ENCODE peak calls at places on chromosomes 12 and 14, in seven cellular contexts. P is adipocyte; H is astrocyte; W is tibial artery; N is effector memory CD4-positive, alpha-beta T cell; A is OCI-LY7; R is cardiac muscle cell. T is an unnamed sample.

GRCh38 chr12:131755305-131756113 is 44.6 kb downstream of the SFSWAP start:
- DNase-seq in A (peak; percentile 56), N (no peak), H (no peak), W (no peak), R (peak; percentile 9), P (peak; percentile 14), T (peak; percentile 35)

GRCh38 chr14:65134651-65135579 is 32.6 kb upstream of the MAX start:
- DNase-seq in R (no peak), H (peak; percentile 59), A (no peak), P (no peak), N (no peak), W (no peak), T (no peak)

GRCh38 chr14:99627510-99628381 is 17.2 kb upstream of the HHIPL1 start:
- DNase-seq in P (no peak), A (no peak), N (no peak), W (no peak), R (no peak), H (no peak), T (no peak)

GRCh38 chr12:116735951-116736599 is 1.8 kb downstream of the SPRING1 start:
- DNase-seq in H (no peak), W (no peak), N (no peak), P (no peak), R (no peak), A (no peak), T (no peak)

GRCh38 chr12:64390275-64390851 is at the start of gene C12orf56:
- DNase-seq in R (peak; percentile 25), P (peak; percentile 32), W (no peak), N (no peak), A (no peak), H (peak; percentile 27), T (no peak)

GRCh38 chr12:54463034-54463433 is 10.4 kb downstream of the GTSF1 start:
- DNase-seq in W (peak; percentile 83), A (no peak), R (peak; percentile 93), H (peak; percentile 16), N (no peak), P (peak; percentile 96), T (no peak)

GRCh38 chr12:117832459-117833457 is 136.0 kb downstream of the KSR2 start:
- DNase-seq in A (no peak), P (peak; percentile 4), R (no peak), H (peak; percentile 54), N (no peak), W (no peak), T (no peak)

GRCh38 chr14:34051966-34052657 is 101.2 kb upstream of the EGLN3 start:
- DNase-seq in A (no peak), R (peak; percentile 82), H (peak; percentile 89), N (no peak), P (peak; percentile 13), W (peak; percentile 41), T (peak; percentile 42)

GRCh38 chr14:22555573-22556011 is 33.4 kb downstream of the DAD1 start:
- DNase-seq in N (peak; percentile 67), R (no peak), P (no peak), A (peak; percentile 58), W (no peak), H (peak; percentile 64), T (no peak)

GRCh38 chr14:74648643-74649042 is 36.6 kb upstream of the LTBP2 start:
- DNase-seq in H (no peak), N (no peak), A (no peak), R (no peak), P (no peak), W (no peak), T (no peak)

GRCh38 chr12:1448321-1448720 is 146.1 kb downstream of the FBXL14 start:
- DNase-seq in W (no peak), A (no peak), R (no peak), N (no peak), P (no peak), H (no peak), T (no peak)

GRCh38 chr14:74516451-74517155 is 23.0 kb downstream of the ISCA2 start:
- DNase-seq in R (no peak), H (no peak), A (no peak), W (no peak), N (no peak), P (peak; percentile 78), T (no peak)

GRCh38 chr12:108854453-108855283 is 2.7 kb downstream of the SSH1 start:
- DNase-seq in P (peak; percentile 95), R (peak; percentile 94), H (peak; percentile 100), N (no peak), A (no peak), W (peak; percentile 74), T (no peak)

GRCh38 chr12:25364529-25365339 is 114.0 kb upstream of the KRAS start:
- DNase-seq in H (no peak), N (no peak), W (no peak), P (no peak), A (no peak), R (no peak), T (no peak)

GRCh38 chr14:103059556-103059955 is 2.2 kb upstream of the CDC42BPB start:
- DNase-seq in R (no peak), H (no peak), P (no peak), A (no peak), W (no peak), N (no peak), T (no peak)

DNA sequence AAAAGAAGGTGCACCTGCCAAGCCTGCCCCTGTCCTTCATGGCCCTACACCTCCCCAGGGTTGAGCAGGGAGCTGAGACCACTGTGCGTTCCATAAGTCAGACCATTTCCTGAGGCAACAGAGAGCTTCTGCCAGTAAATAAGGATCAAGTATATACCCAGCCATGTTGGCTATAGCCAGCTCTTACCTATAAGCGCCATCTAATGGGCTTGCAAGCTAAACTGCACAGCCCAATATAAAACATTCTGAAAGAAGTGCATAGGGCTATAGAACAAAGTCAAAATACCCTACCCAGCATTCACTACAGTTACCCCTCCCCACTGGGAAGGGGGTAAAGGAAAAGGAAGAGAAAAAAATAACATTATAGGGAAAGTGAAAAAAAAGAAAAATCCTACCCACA is 59.3 kb upstream of the SCAF11 start:
- DNase-seq in A (peak; percentile 11), N (no peak), R (peak; percentile 2), W (no peak), P (no peak), H (no peak), T (no peak)
- H3K9me3 ChIP-seq in A (no peaks in the 10 kb centered on the region), N (no peaks in the 10 kb centered on the region), R (no peaks in the 10 kb centered on the region), W (no peaks in the 10 kb centered on the region), P (peaks cover 54% of the 10 kb centered on the region), H (peaks cover 15% of the 10 kb centered on the region), T (peaks cover 31% of the 10 kb centered on the region)

DNA sequence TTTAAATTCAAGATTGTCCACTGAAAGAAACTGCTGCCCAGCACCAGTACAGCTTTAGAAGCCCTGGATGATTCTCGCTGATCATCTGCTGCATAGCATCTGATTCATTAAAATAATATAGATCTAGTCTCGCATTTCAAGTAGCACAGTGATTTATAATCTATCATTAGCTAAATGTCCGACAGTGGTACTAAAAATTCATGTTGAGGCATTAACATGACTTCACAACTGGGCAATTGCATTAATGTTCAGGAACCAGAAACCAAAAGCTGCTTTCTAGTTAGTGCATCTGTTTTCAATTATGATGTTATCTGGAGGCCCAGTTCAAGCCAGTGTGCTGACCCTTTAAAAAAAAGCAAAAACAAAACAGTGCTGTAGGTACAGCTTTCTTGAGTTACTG is 1987.2 kb upstream of the SEL1L start:
- DNase-seq in W (no peak), A (no peak), N (no peak), P (peak; percentile 84), H (peak; percentile 1), R (peak; percentile 7), T (no peak)
- H3K9me3 ChIP-seq in W (no peaks in the 10 kb centered on the region), A (no peaks in the 10 kb centered on the region), N (no peaks in the 10 kb centered on the region), P (no peaks in the 10 kb centered on the region), H (no peaks in the 10 kb centered on the region), R (no peaks in the 10 kb centered on the region), T (peaks cover 4% of the 10 kb centered on the region)

DNA sequence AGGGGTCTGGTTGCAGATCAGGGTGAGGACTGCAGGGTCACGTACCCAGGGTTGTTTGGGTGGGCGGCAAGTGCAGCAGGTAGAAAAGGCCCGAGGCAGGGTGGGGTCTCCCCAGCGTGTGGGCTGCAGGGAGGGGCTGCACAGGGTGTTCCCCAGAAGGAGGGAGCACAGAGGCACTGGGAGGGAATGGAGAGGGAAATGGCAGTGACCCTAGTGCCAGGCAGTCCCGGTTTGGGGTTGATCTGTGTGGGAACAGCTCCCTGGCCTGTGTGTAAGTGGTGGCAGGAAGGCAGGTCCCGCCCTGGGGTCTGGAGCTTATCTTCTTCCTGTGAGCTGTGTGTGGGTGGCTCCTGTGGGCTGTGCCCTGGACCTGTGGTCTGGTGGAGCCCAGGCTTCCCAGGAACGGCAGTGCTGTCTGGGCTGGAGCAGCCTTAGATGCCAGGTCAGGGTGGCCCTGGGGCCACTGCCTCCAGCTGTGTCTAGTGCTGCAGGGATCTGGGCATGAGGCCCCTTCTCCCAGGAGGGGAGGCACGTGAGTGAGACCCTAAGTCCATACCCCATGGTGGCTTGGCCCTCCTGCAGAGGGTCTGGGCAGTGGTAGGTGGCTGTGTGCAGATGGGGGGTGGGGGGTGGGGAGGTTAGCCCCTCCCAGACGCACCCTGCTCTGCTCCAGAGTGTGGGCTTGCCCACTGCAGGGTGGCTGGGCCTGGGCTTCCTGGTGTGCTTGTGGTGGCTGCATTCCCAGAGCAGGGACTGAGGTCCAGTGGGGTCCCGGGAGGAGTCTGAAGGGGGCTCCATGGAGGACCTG is 363.5 kb downstream of the TMEM121 start:
- DNase-seq in A (no peak), N (no peak), W (peak; percentile 15), R (no peak), P (no peak), H (no peak), T (no peak)
- H3K9me3 ChIP-seq in A (no peaks in the 10 kb centered on the region), N (no peaks in the 10 kb centered on the region), W (no peaks in the 10 kb centered on the region), R (no peaks in the 10 kb centered on the region), P (no peaks in the 10 kb centered on the region), H (no peaks in the 10 kb centered on the region), T (no peaks in the 10 kb centered on the region)

GRCh38 chr14:94615823-94616570 is 3.8 kb downstream of the SERPINA3 start:
- DNase-seq in P (no peak), H (no peak), R (no peak), A (no peak), N (no peak), W (peak; percentile 14), T (no peak)

GRCh38 chr14:94617366-94617941 is 5.3 kb downstream of the SERPINA3 start:
- DNase-seq in P (no peak), R (no peak), N (no peak), A (no peak), W (peak; percentile 5), H (no peak), T (no peak)

GRCh38 chr14:94619297-94619696 is 7.1 kb downstream of the SERPINA3 start:
- DNase-seq in P (no peak), R (no peak), W (no peak), A (no peak), N (no peak), H (no peak), T (no peak)

GRCh38 chr14:94620597-94620996 is 8.4 kb downstream of the SERPINA3 start:
- DNase-seq in R (no peak), H (no peak), W (peak; percentile 16), N (no peak), A (no peak), P (no peak), T (no peak)

DNA sequence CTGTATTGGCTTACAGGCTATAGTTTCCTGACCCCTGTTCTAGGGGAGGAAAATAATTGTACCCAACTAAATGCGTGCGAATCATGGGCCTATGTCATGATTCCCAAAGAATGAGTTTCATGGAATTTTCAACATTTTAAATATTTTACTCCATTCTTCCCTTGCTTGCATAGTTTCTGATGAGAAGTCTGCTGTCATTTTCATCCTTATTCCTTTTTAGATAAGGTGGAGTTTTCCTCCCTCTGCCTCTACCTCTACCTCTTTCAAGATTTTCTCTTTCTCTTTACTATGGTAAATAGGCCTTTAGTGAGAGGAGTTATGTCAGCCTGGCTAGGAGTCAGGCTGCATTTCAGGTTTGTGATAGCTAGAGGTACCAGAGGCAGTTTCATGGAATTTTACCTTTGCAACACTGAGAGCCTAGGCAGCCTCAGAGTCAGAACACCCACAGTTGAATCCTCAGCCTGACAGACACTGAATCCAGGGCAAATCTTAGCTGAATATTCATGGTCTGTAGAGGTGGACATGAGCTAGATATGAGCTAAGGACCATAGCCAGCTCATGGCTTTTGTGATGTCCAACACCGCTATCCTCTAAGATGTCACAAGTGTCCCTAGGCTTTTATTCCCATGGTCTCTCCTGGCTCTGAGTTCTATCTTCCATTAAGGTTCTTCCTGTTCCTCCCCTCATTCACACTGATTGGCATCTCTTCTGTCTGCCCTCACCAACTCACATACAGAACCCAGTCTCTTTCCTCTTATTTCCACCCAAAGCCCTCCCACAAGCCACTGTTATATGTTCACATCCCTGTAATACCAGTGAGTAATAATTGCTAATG is 6.0 kb downstream of the SERPINA3 start:
- DNase-seq in W (no peak), P (peak; percentile 15), R (no peak), A (no peak), H (no peak), N (no peak), T (no peak)
- H3K9me3 ChIP-seq in W (no peaks in the 10 kb centered on the region), P (peaks cover 59% of the 10 kb centered on the region), R (no peaks in the 10 kb centered on the region), A (peaks cover 14% of the 10 kb centered on the region), H (peaks cover 25% of the 10 kb centered on the region), N (no peaks in the 10 kb centered on the region), T (peaks cover 3% of the 10 kb centered on the region)